ENCODE peak calls at places on chromosomes 2 and 18, in seven cellular contexts. One of them, this sample, is unnamed.

GRCh38 chr2:219282375-219282774 is 3.2 kb downstream of the DNAJB2 start:
- DNase-seq in left lung: no peak
- DNase-seq in T follicular helper cell: no peak
- DNase-seq in NCI-H82: no peak
- DNase-seq in T-helper 17 cell: no peak
- DNase-seq in NCI-H1694 treated with DMSO at 0.1 percent for 48 hours: peak
- DNase-seq in DMS 273 treated with DMSO at 0.1 percent for 48 hours: no peak
- DNase-seq in this sample: no peak

GRCh38 chr2:230668939-230669303 is 43.7 kb upstream of the CAB39 start:
- DNase-seq in T follicular helper cell: no peak
- DNase-seq in NCI-H1694 treated with DMSO at 0.1 percent for 48 hours: no peak
- DNase-seq in T-helper 17 cell: no peak
- DNase-seq in DMS 273 treated with DMSO at 0.1 percent for 48 hours: no peak
- DNase-seq in left lung: no peak
- DNase-seq in NCI-H82: no peak
- DNase-seq in this sample: no peak

GRCh38 chr18:6482198-6482977 is 67.7 kb upstream of the L3MBTL4 start:
- DNase-seq in DMS 273 treated with DMSO at 0.1 percent for 48 hours: peak
- DNase-seq in left lung: peak
- DNase-seq in NCI-H82: peak
- DNase-seq in NCI-H1694 treated with DMSO at 0.1 percent for 48 hours: no peak
- DNase-seq in T follicular helper cell: no peak
- DNase-seq in T-helper 17 cell: no peak
- DNase-seq in this sample: peak

GRCh38 chr2:36750101-36750500 is 53.6 kb downstream of the VIT start:
- DNase-seq in DMS 273 treated with DMSO at 0.1 percent for 48 hours: no peak
- DNase-seq in NCI-H82: no peak
- DNase-seq in T-helper 17 cell: no peak
- DNase-seq in T follicular helper cell: no peak
- DNase-seq in NCI-H1694 treated with DMSO at 0.1 percent for 48 hours: no peak
- DNase-seq in left lung: no peak
- DNase-seq in this sample: no peak

GRCh38 chr18:59690216-59691045 is 6.8 kb downstream of the CCBE1 start:
- DNase-seq in NCI-H1694 treated with DMSO at 0.1 percent for 48 hours: no peak
- DNase-seq in NCI-H82: peak
- DNase-seq in left lung: no peak
- DNase-seq in DMS 273 treated with DMSO at 0.1 percent for 48 hours: no peak
- DNase-seq in T-helper 17 cell: no peak
- DNase-seq in T follicular helper cell: no peak
- DNase-seq in this sample: no peak

GRCh38 chr18:12507007-12507406 is 99.3 kb downstream of the PRELID3A start:
- DNase-seq in T follicular helper cell: no peak
- DNase-seq in left lung: no peak
- DNase-seq in NCI-H1694 treated with DMSO at 0.1 percent for 48 hours: no peak
- DNase-seq in T-helper 17 cell: no peak
- DNase-seq in DMS 273 treated with DMSO at 0.1 percent for 48 hours: no peak
- DNase-seq in NCI-H82: no peak
- DNase-seq in this sample: no peak

GRCh38 chr2:60463249-60463648 is 90.2 kb downstream of the BCL11A start:
- DNase-seq in T follicular helper cell: no peak
- DNase-seq in DMS 273 treated with DMSO at 0.1 percent for 48 hours: no peak
- DNase-seq in NCI-H82: peak
- DNase-seq in T-helper 17 cell: no peak
- DNase-seq in NCI-H1694 treated with DMSO at 0.1 percent for 48 hours: no peak
- DNase-seq in left lung: no peak
- DNase-seq in this sample: no peak

GRCh38 chr2:241272722-241273551 is 42.5 kb downstream of the HDLBP start:
- DNase-seq in NCI-H1694 treated with DMSO at 0.1 percent for 48 hours: peak
- DNase-seq in T follicular helper cell: peak
- DNase-seq in T-helper 17 cell: peak
- DNase-seq in DMS 273 treated with DMSO at 0.1 percent for 48 hours: no peak
- DNase-seq in NCI-H82: peak
- DNase-seq in left lung: peak
- DNase-seq in this sample: peak

GRCh38 chr2:64789466-64790320 is 136.0 kb upstream of the SERTAD2 start:
- DNase-seq in T follicular helper cell: no peak
- DNase-seq in NCI-H82: no peak
- DNase-seq in DMS 273 treated with DMSO at 0.1 percent for 48 hours: no peak
- DNase-seq in T-helper 17 cell: no peak
- DNase-seq in NCI-H1694 treated with DMSO at 0.1 percent for 48 hours: no peak
- DNase-seq in left lung: no peak
- DNase-seq in this sample: no peak

GRCh38 chr18:50424877-50425690 is 50.2 kb downstream of the SKA1 start:
- DNase-seq in left lung: no peak
- DNase-seq in T follicular helper cell: no peak
- DNase-seq in DMS 273 treated with DMSO at 0.1 percent for 48 hours: peak
- DNase-seq in NCI-H1694 treated with DMSO at 0.1 percent for 48 hours: no peak
- DNase-seq in T-helper 17 cell: no peak
- DNase-seq in NCI-H82: peak
- DNase-seq in this sample: no peak

GRCh38 chr18:6660334-6660733 is 69.2 kb upstream of the ARHGAP28 start:
- DNase-seq in T-helper 17 cell: no peak
- DNase-seq in NCI-H82: peak
- DNase-seq in DMS 273 treated with DMSO at 0.1 percent for 48 hours: peak
- DNase-seq in left lung: no peak
- DNase-seq in NCI-H1694 treated with DMSO at 0.1 percent for 48 hours: no peak
- DNase-seq in T follicular helper cell: no peak
- DNase-seq in this sample: no peak

This sample was measured in activated B cell treated with CpG ODN at 0.5 μM for 24 hours.